ENCODE peak calls at places on chromosome 16, in nine cellular contexts. U is HAP-1; X is neural progenitor cell; V is activated CD4-positive, alpha-beta T cell treated with anti-CD3 and anti-CD28 coated beads, Interleukin-2, amount 10 ng/mL, durations not matched to agents 7 days and 5 days; Y is stimulated activated CD4-positive, alpha-beta T cell treated with anti-CD3 and anti-CD28 coated beads, Interleukin-1b, Interleukin-23, amount 100 ng/mL, for 1 hour; W is tibial nerve; A is testis; T is NCI-H748 treated with DMSO at 0.1 percent for 48 hours; N is nephron progenitor cell. M is an unnamed sample.

GRCh38 chr16:86492267-86492960 is 17.9 kb upstream of the FOXF1 start:
- DNase-seq in U (no peak), V (no peak), Y (no peak), X (no peak), T (no peak), N (no peak), A (no peak), W (no peak), M (no peak)

GRCh38 chr16:66502020-66502913 is 47.7 kb downstream of the TK2 start:
- DNase-seq in U (no peak), W (peak), X (no peak), N (no peak), T (no peak), A (peak), V (no peak), Y (no peak), M (no peak)

GRCh38 chr16:59886021-59886420 is 1151.9 kb upstream of the GOT2 start:
- DNase-seq in V (no peak), U (no peak), T (no peak), W (peak), A (peak), Y (no peak), X (no peak), N (no peak), M (no peak)

GRCh38 chr16:53743149-53743566 is 39.2 kb downstream of the FTO start:
- DNase-seq in X (peak), N (no peak), U (peak), T (no peak), Y (no peak), A (no peak), V (peak), W (no peak), M (no peak)

GRCh38 chr16:67993207-67994036 is 5.9 kb downstream of the DPEP2 start:
- DNase-seq in N (peak), W (peak), X (peak), V (peak), Y (peak), A (peak), U (peak), T (peak), M (no peak)

GRCh38 chr16:81405702-81406113 is 38.9 kb upstream of the CMIP start:
- DNase-seq in N (no peak), U (no peak), W (no peak), Y (no peak), A (no peak), V (no peak), X (no peak), T (no peak), M (no peak)

GRCh38 chr16:3026003-3026378 is 2.2 kb downstream of the THOC6 start:
- DNase-seq in A (no peak), X (no peak), T (no peak), U (no peak), N (no peak), V (no peak), Y (no peak), W (no peak), M (no peak)

GRCh38 chr16:77273-77806 is 685 bp upstream of the MPG start:
- DNase-seq in Y (no peak), V (peak), T (no peak), U (no peak), A (peak), X (peak), N (peak), W (no peak), M (no peak)

GRCh38 chr16:6682142-6682811 is 650.4 kb upstream of the RBFOX1 start:
- DNase-seq in U (no peak), V (peak), Y (no peak), W (peak), X (peak), A (peak), N (peak), T (no peak), M (no peak)

GRCh38 chr16:89357460-89357859 is 132.9 kb downstream of the ANKRD11 start:
- DNase-seq in Y (no peak), N (no peak), X (peak), A (no peak), W (no peak), U (no peak), V (no peak), T (no peak), M (peak)

GRCh38 chr16:73163238-73163795 is 115.4 kb upstream of the ZFHX3 start:
- DNase-seq in X (no peak), W (no peak), V (no peak), U (no peak), Y (no peak), N (no peak), T (no peak), A (no peak), M (no peak)

GRCh38 chr16:46762583-46762982 is 14.4 kb upstream of the MYLK3 start:
- DNase-seq in V (no peak), X (no peak), Y (no peak), A (no peak), U (no peak), N (no peak), T (peak), W (no peak), M (no peak)

GRCh38 chr16:82990155-82990554 is 363.4 kb downstream of the CDH13 start:
- DNase-seq in U (no peak), N (no peak), A (no peak), X (no peak), Y (no peak), T (no peak), W (no peak), V (no peak), M (no peak)

GRCh38 chr16:58732545-58733247 is 1.4 kb downstream of the GOT2 start:
- DNase-seq in V (no peak), Y (no peak), T (no peak), U (no peak), A (no peak), X (no peak), N (no peak), W (no peak), M (no peak)

GRCh38 chr16:31876955-31877828 is 3.6 kb downstream of the ZNF267 start:
- DNase-seq in A (no peak), Y (no peak), U (no peak), X (no peak), T (no peak), V (peak), N (no peak), W (no peak), M (no peak)

GRCh38 chr16:72637306-72637705 is 410.6 kb downstream of the ZFHX3 start:
- DNase-seq in T (no peak), Y (no peak), U (no peak), A (no peak), X (no peak), W (no peak), V (no peak), N (no peak), M (no peak)

GRCh38 chr16:1494129-1494640 is 1.0 kb downstream of the TELO2 start:
- DNase-seq in W (peak), X (peak), V (no peak), Y (no peak), N (peak), T (no peak), A (peak), U (peak), M (no peak)

GRCh38 chr16:87178977-87179376 is 138.2 kb downstream of the C16orf95 start:
- DNase-seq in U (no peak), N (no peak), W (no peak), A (no peak), X (no peak), Y (no peak), V (no peak), T (no peak), M (no peak)

GRCh38 chr16:49833796-49834195 is 22.1 kb downstream of the ZNF423 start:
- DNase-seq in V (no peak), N (no peak), Y (no peak), T (no peak), X (no peak), U (no peak), A (no peak), W (no peak), M (no peak)

GRCh38 chr16:56744996-56745640 is 15.2 kb downstream of the NUP93 start:
- DNase-seq in U (no peak), V (no peak), T (no peak), A (peak), X (peak), N (no peak), Y (no peak), W (no peak), M (no peak)

GRCh38 chr16:71484006-71484893 is 4.9 kb downstream of the ZNF19 start:
- DNase-seq in X (peak), U (peak), T (peak), N (peak), W (peak), A (peak), V (peak), Y (peak), M (peak)

GRCh38 chr16:13453938-13454553 is 465.9 kb upstream of the ERCC4 start:
- DNase-seq in X (peak), T (peak), W (peak), U (no peak), N (peak), A (peak), V (peak), Y (no peak), M (no peak)

GRCh38 chr16:49490321-49490705 is 116.7 kb downstream of the C16orf78 start:
- DNase-seq in A (no peak), W (no peak), X (no peak), Y (no peak), U (no peak), N (no peak), V (no peak), T (no peak), M (no peak)

GRCh38 chr16:69463876-69464275 is 39.5 kb downstream of the CYB5B start:
- DNase-seq in V (no peak), A (no peak), N (no peak), W (no peak), T (no peak), U (no peak), X (peak), Y (no peak), M (no peak)

GRCh38 chr16:50259334-50260205 is 6.8 kb upstream of the ADCY7 start:
- DNase-seq in W (peak), A (peak), Y (no peak), N (peak), T (peak), U (no peak), V (no peak), X (peak), M (no peak)

GRCh38 chr16:4392382-4393242 is 21.0 kb downstream of the VASN start:
- DNase-seq in V (no peak), W (no peak), X (peak), Y (no peak), N (peak), A (no peak), U (no peak), T (no peak), M (no peak)

GRCh38 chr16:68762996-68763756 is 26.1 kb downstream of the CDH1 start:
- DNase-seq in V (no peak), T (no peak), A (no peak), X (peak), Y (no peak), U (no peak), N (no peak), W (no peak), M (no peak)

GRCh38 chr16:11377156-11377555 is 31.9 kb downstream of the RMI2 start:
- DNase-seq in A (no peak), W (no peak), U (no peak), N (no peak), V (no peak), X (no peak), T (no peak), Y (no peak), M (no peak)

GRCh38 chr16:2702438-2702825 is 17.6 kb downstream of the PRSS27 start:
- DNase-seq in Y (no peak), U (no peak), V (no peak), T (no peak), A (no peak), W (no peak), X (no peak), N (no peak), M (no peak)

GRCh38 chr16:67311607-67312449 is 14.7 kb downstream of the KCTD19 start:
- DNase-seq in V (peak), W (peak), Y (no peak), N (no peak), X (no peak), U (no peak), A (no peak), T (no peak), M (no peak)

M was measured in SIG-M5.